ENCODE peak calls at places on chromosomes 2 and 18, in six cellular contexts. B is GM23248, H is SK-N-SH, L is HCT116, D is Karpas-422, J is PC-3. I is an unnamed sample. For H3K9me2, the result is how much of the 10 kb centered on the place peaks cover.

GRCh38 chr2:59288771-59289170 is 1047.6 kb upstream of the FANCL start:
- DNase-seq in B (no peak), H (no peak), L (no peak), D (no peak), J (no peak), I (no peak)

GRCh38 chr2:221397179-221397578 is 174.9 kb downstream of the EPHA4 start:
- DNase-seq in B (peak), H (no peak), L (no peak), D (no peak), J (peak), I (no peak)

GRCh38 chr2:234691968-234692955 is 195.4 kb upstream of the ARL4C start:
- DNase-seq in B (no peak), H (no peak), L (no peak), D (no peak), J (no peak), I (no peak)

GRCh38 chr2:44779793-44780192 is 161.7 kb upstream of the SIX3 start:
- DNase-seq in B (no peak), H (no peak), L (no peak), D (no peak), J (no peak), I (no peak)

GRCh38 chr18:27713037-27713726 is 463.7 kb downstream of the CDH2 start:
- DNase-seq in B (peak), H (no peak), L (no peak), D (no peak), J (no peak), I (no peak)

GRCh38 chr18:31424383-31424988 is 23.1 kb upstream of the DSG3 start:
- DNase-seq in B (peak), H (peak), L (peak), D (peak), J (peak), I (peak)

GRCh38 chr18:41126541-41127235 is 828.3 kb upstream of the PIK3C3 start:
- DNase-seq in B (peak), H (no peak), L (no peak), D (no peak), J (peak), I (no peak)

GRCh38 chr2:151162185-151162584 is 99.5 kb downstream of the RBM43 start:
- DNase-seq in B (peak), H (no peak), L (no peak), D (no peak), J (peak), I (no peak)

GRCh38 chr18:43592268-43592667 is 315.0 kb upstream of the SYT4 start:
- DNase-seq in B (no peak), H (no peak), L (no peak), D (no peak), J (no peak), I (no peak)

GRCh38 chr2:238716171-238716570 is 131.7 kb upstream of the TWIST2 start:
- DNase-seq in B (no peak), H (no peak), L (no peak), D (no peak), J (no peak), I (no peak)

GRCh38 chr2:179855673-179856072 is 5.7 kb downstream of the ZNF385B start:
- DNase-seq in B (no peak), H (no peak), L (no peak), D (no peak), J (no peak), I (no peak)

GRCh38 chr2:132439703-132440398 is 23.2 kb downstream of the GPR39 start:
- DNase-seq in B (peak), H (no peak), L (no peak), D (no peak), J (peak), I (no peak)

GRCh38 chr2:211745295-211746097 is 793.1 kb downstream of the ERBB4 start:
- DNase-seq in B (peak), H (peak), L (peak), D (peak), J (peak), I (peak)

GRCh38 chr18:44229693-44230108 is 451.0 kb upstream of the SETBP1 start:
- DNase-seq in B (peak), H (peak), L (no peak), D (no peak), J (peak), I (no peak)

GRCh38 chr2:7992612-7993596 is 689.0 kb upstream of the ID2 start:
- DNase-seq in B (peak), H (peak), L (no peak), D (no peak), J (peak), I (no peak)

GRCh38 chr2:7986431-7986830 is 695.4 kb upstream of the ID2 start:
- DNase-seq in B (no peak), H (no peak), L (no peak), D (no peak), J (no peak), I (no peak)

GRCh38 chr2:7988440-7988839 is 693.4 kb upstream of the ID2 start:
- DNase-seq in B (no peak), H (no peak), L (no peak), D (no peak), J (peak), I (no peak)

GRCh38 chr2:7987992-7988391 is 693.9 kb upstream of the ID2 start:
- DNase-seq in B (no peak), H (no peak), L (no peak), D (no peak), J (no peak), I (no peak)

DNA sequence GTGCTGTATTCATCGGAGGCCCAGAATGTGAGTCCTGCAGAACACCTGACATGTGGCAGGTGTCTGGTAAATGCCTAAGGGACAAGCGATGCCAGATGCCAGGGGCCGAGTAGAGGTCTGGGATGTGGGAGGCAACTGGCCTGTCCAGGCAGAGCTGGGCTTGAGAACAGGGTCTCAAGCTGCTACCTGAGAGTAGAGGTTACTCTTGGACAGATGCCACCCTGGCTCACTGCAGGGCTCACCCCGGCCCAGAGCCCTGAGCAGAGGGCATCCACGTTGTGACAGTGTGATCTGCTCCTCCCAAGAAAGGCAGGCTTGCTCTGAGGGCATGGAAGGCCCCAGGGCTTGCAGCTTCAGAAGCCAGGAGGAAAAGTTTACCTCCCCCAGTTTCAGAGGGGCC is 692.0 kb upstream of the ID2 start:
- DNase-seq in B (no peak), H (no peak), L (no peak), D (no peak), J (no peak), I (no peak)
- H3K9me2 ChIP-seq in B (under half), H (under half), L (under half), D (under half), J (under half), I (under half)

DNA sequence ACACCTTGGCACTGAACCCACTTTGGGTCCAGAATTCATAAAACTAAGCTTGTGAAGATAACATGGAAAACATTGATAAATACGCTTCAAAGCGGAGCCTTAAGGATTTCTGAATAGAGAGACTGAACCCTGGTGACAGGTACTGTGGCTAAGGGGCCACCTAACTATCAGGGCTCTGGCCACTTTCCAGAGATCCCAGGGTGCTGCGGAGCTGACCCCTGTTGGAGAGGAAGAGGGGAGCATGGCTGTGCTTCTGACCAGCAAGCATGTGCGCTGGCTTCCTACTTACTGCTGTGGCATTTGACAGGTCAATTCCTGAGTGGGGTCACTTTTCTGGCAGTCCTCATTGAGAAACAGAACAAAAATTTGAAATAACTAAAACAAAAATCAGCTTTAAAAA is 228.3 kb downstream of the NAPG start:
- DNase-seq in B (no peak), H (no peak), L (no peak), D (no peak), J (no peak), I (no peak)
- H3K9ac ChIP-seq in B (no peak), H (no peak), L (no peak), D (no peak), J (no peak), I (no peak)

DNA sequence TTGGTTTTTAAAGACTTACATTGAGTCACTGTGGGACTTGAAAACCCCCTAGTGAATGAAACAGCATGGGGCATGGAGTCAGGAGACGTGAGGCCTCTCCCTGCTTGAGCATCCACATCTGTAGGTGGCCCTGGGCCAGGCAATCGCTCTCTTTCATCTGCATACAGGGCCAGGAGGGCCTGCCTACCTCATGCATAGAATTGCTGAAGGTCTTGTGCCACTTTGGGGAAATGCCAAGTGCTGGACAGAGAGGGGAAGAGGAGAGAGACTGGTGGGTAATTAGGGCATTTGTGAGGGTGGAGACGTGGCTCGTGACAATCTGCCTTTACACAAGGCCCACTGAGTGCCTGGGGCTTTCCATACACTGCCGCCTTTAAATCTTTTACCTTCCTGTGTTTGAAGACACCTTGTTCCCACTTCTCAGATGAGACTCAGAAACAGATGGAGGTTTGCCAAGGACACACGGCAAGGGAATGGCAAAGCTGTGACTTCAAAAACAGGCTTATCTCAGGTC is 322.2 kb upstream of the HS6ST1 start:
- DNase-seq in B (no peak), H (no peak), L (no peak), D (no peak), J (no peak), I (no peak)
- H3K9me2 ChIP-seq in B (under half), H (under half), L (under half), D (under half), J (under half), I (under half)

GRCh38 chr2:103144837-103145236 is 383.0 kb downstream of the TMEM182 start:
- DNase-seq in B (no peak), H (no peak), L (no peak), D (no peak), J (no peak), I (no peak)
- H3K9ac ChIP-seq in B (no peak), H (no peak), L (no peak), D (no peak), J (no peak), I (no peak)

DNA sequence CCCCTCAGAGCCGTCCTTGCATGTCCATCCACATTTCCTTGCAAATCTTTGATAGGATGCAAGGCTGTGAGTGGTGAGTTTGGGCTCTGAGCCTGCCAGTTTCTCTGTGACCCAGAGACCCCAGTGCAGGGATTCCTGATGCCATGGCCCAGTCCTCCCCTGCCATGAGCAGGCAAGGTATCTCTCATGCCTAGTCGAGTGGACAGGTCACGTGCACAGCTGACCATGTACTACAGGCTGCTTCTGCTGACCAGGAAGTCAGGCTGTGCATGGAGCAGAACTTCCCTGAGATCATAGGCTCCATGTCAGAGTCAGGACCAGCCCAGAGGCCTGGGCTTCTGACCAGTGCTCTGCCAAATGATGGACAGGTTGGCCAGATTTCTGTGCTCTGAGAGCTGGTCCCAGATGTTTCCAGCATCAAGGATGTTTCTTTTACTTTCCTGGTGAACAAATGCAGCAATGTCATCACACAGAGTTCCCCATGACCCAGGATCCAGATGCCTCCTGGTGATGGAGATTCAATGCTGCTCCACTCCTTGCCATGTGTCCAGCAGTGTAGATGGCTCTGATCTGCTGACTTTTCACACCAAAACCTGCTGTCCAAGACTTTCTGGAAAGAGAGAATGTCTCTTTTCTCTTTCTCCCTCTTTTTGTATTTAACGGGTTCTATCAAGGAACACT is 321.6 kb upstream of the HS6ST1 start:
- DNase-seq in B (peak), H (no peak), L (no peak), D (no peak), J (no peak), I (no peak)
- H3K9me2 ChIP-seq in B (under half), H (under half), L (under half), D (under half), J (under half), I (under half)

DNA sequence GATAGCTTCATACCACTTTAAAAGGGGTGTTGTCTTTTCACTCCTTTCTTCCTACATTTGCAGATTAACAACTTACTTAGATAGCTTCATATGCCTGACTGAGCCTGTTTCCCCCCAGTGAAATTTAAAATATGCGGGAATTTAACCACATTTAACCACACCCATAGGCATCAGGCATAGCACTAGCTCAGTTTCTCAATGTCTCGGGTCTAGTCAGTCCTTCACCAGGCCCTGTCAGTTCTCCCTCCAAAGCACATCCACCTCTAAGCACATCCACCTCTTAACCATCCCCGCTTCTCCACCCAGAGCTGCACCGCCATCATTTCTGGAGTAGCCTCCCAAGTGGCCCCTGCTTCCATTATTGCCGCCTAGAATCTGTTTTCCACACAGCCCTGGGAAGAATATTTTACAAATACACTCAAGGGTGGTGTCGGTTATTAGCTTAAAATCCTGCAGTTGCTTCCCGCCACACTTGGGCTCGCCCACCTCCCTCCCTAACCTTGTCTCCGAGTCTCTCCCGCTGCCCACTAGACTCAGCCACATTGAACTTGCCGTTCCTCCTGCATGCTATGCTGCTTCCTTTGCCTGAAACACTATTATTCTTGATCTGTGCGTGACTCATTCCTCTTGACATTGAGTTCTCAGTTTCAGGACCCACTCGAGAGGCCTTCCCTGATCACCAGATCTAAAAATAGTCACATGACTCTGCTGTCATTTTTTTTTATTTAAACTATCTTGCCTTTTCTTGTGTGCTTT is 68.3 kb downstream of the SPTBN1 start:
- DNase-seq in B (peak), H (no peak), L (no peak), D (no peak), J (peak), I (peak)
- H3K9ac ChIP-seq in B (no peak), H (no peak), L (no peak), D (no peak), J (no peak), I (no peak)

GRCh38 chr2:128636802-128637147 is 318.1 kb upstream of the HS6ST1 start:
- DNase-seq in B (no peak), H (no peak), L (no peak), D (no peak), J (no peak), I (no peak)

GRCh38 chr2:128637481-128638155 is 318.9 kb upstream of the HS6ST1 start:
- DNase-seq in B (peak), H (no peak), L (no peak), D (no peak), J (no peak), I (no peak)

GRCh38 chr2:128639693-128640092 is 321.0 kb upstream of the HS6ST1 start:
- DNase-seq in B (peak), H (no peak), L (no peak), D (peak), J (no peak), I (no peak)

GRCh38 chr2:128638741-128639477 is 320.2 kb upstream of the HS6ST1 start:
- DNase-seq in B (peak), H (peak), L (no peak), D (no peak), J (no peak), I (no peak)

GRCh38 chr2:128638311-128638710 is 319.6 kb upstream of the HS6ST1 start:
- DNase-seq in B (no peak), H (no peak), L (no peak), D (no peak), J (no peak), I (no peak)
- H3K9me2 ChIP-seq in B (under half), H (under half), L (under half), D (under half), J (under half), I (under half)

GRCh38 chr2:230327418-230328154 is 593 bp downstream of the SP140L start:
- DNase-seq in B (peak), H (no peak), L (no peak), D (peak), J (peak), I (no peak)
- H3K9ac ChIP-seq in B (peak), H (peak), L (peak), D (peak), J (peak), I (peak)

GRCh38 chr2:176843208-176843607 is 369.4 kb upstream of the HNRNPA3 start:
- DNase-seq in B (no peak), H (no peak), L (no peak), D (no peak), J (no peak), I (no peak)
- H3K9me2 ChIP-seq in B (under half), H (under half), L (under half), D (under half), J (under half), I (under half)

DNA sequence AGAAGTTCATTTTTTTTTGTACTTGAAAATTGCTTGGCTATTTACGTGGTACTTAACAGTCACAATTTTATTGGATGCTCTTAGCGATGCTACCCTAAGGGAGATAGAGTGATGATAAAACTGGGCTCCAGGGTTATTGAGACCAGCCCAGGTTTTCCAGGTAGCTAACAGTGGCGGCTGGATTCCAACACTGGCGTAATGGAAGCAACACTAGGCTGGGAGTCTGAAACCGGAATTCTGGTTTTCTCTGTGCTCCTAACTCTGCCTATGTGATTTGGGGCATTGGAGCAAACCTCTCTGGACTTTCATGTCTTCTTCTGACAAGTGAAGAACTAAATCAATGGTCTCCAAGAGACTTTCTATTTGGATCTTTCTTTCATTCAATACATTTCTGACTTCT is 9.4 kb upstream of the GALNT14 start:
- DNase-seq in B (no peak), H (no peak), L (no peak), D (no peak), J (no peak), I (no peak)
- H3K9ac ChIP-seq in B (no peak), H (no peak), L (no peak), D (no peak), J (no peak), I (no peak)

I was measured in MM.1S.